ENCODE peak calls at places on chromosomes 11 and 22, in five cellular contexts. O is AML-193; E is non-pigmented ciliary epithelial cell; V is stimulated activated CD4-positive, alpha-beta T cell treated with anti-CD3 and anti-CD28 coated beads, Interleukin-4, amount 100 ng/mL, for 48 hours; F is thoracic aorta. A is an unnamed sample.

GRCh38 chr11:64331569-64332371 is 8.2 kb upstream of the CCDC88B start:
- DNase-seq in O (peak), V (peak), E (peak), F (no peak), A (peak)

GRCh38 chr22:36612458-36612857 is 83.5 kb upstream of the EIF3D start:
- DNase-seq in F (no peak), E (peak), V (no peak), O (no peak), A (no peak)

GRCh38 chr11:12778506-12778905 is 104.3 kb downstream of the TEAD1 start:
- DNase-seq in E (no peak), O (no peak), V (no peak), F (no peak), A (no peak)

GRCh38 chr11:20087118-20087521 is 73.2 kb downstream of the DBX1 start:
- DNase-seq in F (no peak), O (no peak), V (no peak), E (no peak), A (no peak)

GRCh38 chr11:119106564-119107537 is at the start of gene C2CD2L:
- DNase-seq in E (peak), V (peak), F (peak), O (peak), A (peak)

GRCh38 chr11:69919659-69920499 is 100.7 kb upstream of the FGF3 start:
- DNase-seq in E (no peak), O (no peak), F (no peak), V (no peak), A (no peak)

GRCh38 chr11:68756171-68756766 is 4.9 kb upstream of the TESMIN start:
- DNase-seq in F (no peak), E (no peak), V (no peak), O (no peak), A (no peak)

GRCh38 chr11:11582261-11582701 is 39.5 kb downstream of the GALNT18 start:
- DNase-seq in F (no peak), E (no peak), V (no peak), O (no peak), A (peak)

GRCh38 chr11:126817096-126817495 is 183.5 kb downstream of the KIRREL3 start:
- DNase-seq in E (no peak), F (no peak), V (no peak), O (no peak), A (no peak)

GRCh38 chr22:49966041-49966715 is 5.6 kb downstream of the PIM3 start:
- DNase-seq in F (peak), O (no peak), V (no peak), E (no peak), A (no peak)

GRCh38 chr11:102840018-102840417 is 3.4 kb downstream of the MMP3 start:
- DNase-seq in E (no peak), V (no peak), F (no peak), O (no peak), A (no peak)

GRCh38 chr11:65555693-65556231 is 2.4 kb downstream of the LTBP3 start:
- DNase-seq in E (no peak), V (no peak), F (peak), O (peak), A (no peak)

GRCh38 chr11:803467-803742 is 1.6 kb downstream of the PIDD1 start:
- DNase-seq in E (no peak), O (no peak), F (no peak), V (no peak), A (no peak)

A was measured in NCI-H1092 treated with DMSO at 0.1 percent for 48 hours.